ENCODE peak calls at places on chromosomes 3 and 15, in four cellular contexts. T, D, Q and L are unnamed samples.

GRCh38 chr3:101827211-101828174 is 21.8 kb upstream of the NFKBIZ start:
- DNase-seq in Q (peak; percentile 67), T (no peak), D (no peak), L (peak; percentile 85)

GRCh38 chr3:190807719-190808375 is 54.6 kb downstream of the GMNC start:
- DNase-seq in Q (peak; percentile 83), T (no peak), D (no peak), L (no peak)

GRCh38 chr3:151443583-151443982 is 17.3 kb downstream of the IGSF10 start:
- DNase-seq in Q (no peak), D (no peak), T (no peak), L (no peak)

GRCh38 chr3:45023675-45024074 is 2.4 kb upstream of the CLEC3B start:
- DNase-seq in Q (no peak), T (no peak), D (no peak), L (no peak)

GRCh38 chr3:52606373-52607085 is 70.1 kb downstream of the UQCC5 start:
- DNase-seq in Q (no peak), D (no peak), T (peak; percentile 26), L (no peak)

GRCh38 chr3:114498779-114499370 is 205.0 kb downstream of the TIGIT start:
- DNase-seq in Q (peak; percentile 19), T (peak; percentile 51), D (no peak), L (peak; percentile 10)

GRCh38 chr3:135218304-135218703 is 423.2 kb downstream of the EPHB1 start:
- DNase-seq in D (no peak), T (no peak), Q (no peak), L (no peak)

GRCh38 chr3:80676869-80677268 is 909.1 kb upstream of the ROBO1 start:
- DNase-seq in Q (no peak), T (no peak), D (no peak), L (no peak)

GRCh38 chr15:27398631-27399030 is 427.6 kb downstream of the GABRG3 start:
- DNase-seq in Q (no peak), T (no peak), D (no peak), L (no peak)

GRCh38 chr15:78207641-78208340 is 26.6 kb downstream of the ACSBG1 start:
- DNase-seq in D (no peak), T (no peak), Q (no peak), L (no peak)